ENCODE peak calls at places on chromosomes 11 and 22, in seven cellular contexts. J, V, G, I, Y, P and L are unnamed samples. For H3K4me1, the result is how much of the 10 kb centered on the place peaks cover.

GRCh38 chr11:80388133-80388532 is 947.3 kb upstream of the TENM4 start:
- DNase-seq in J (no peak), V (no peak), G (peak), I (no peak), Y (no peak), P (no peak), L (no peak)

GRCh38 chr11:118095967-118096367 is 9.2 kb upstream of the SMIM35 start:
- DNase-seq in J (no peak), V (no peak), G (no peak), I (no peak), Y (no peak), P (no peak), L (no peak)

GRCh38 chr11:91305402-91305801 is 919.2 kb upstream of the FAT3 start:
- DNase-seq in J (no peak), V (no peak), G (no peak), I (no peak), Y (no peak), P (no peak), L (no peak)

GRCh38 chr22:27866136-27867091 is 52.6 kb downstream of the PITPNB start:
- DNase-seq in J (peak), V (peak), G (no peak), I (peak), Y (no peak), P (no peak), L (no peak)

GRCh38 chr11:34792814-34793241 is 123.4 kb downstream of the APIP start:
- DNase-seq in J (no peak), V (peak), G (peak), I (no peak), Y (no peak), P (no peak), L (no peak)

GRCh38 chr11:23711981-23712380 is 784.9 kb upstream of the LUZP2 start:
- DNase-seq in J (no peak), V (no peak), G (no peak), I (no peak), Y (no peak), P (no peak), L (no peak)

GRCh38 chr11:30281476-30282288 is 41.2 kb upstream of the ARL14EP start:
- DNase-seq in J (no peak), V (no peak), G (no peak), I (no peak), Y (no peak), P (no peak), L (no peak)

GRCh38 chr22:50697667-50698506 is 25.3 kb downstream of the SHANK3 start:
- DNase-seq in J (no peak), V (no peak), G (no peak), I (no peak), Y (peak), P (no peak), L (peak)

GRCh38 chr11:88280673-88281316 is 56.7 kb downstream of the CTSC start:
- DNase-seq in J (no peak), V (peak), G (no peak), I (no peak), Y (no peak), P (no peak), L (no peak)

GRCh38 chr22:37442537-37442936 is 15.3 kb upstream of the ELFN2 start:
- DNase-seq in J (no peak), V (no peak), G (no peak), I (no peak), Y (no peak), P (no peak), L (no peak)

GRCh38 chr11:18046116-18046777 is at the start of gene TPH1:
- DNase-seq in J (peak), V (peak), G (no peak), I (peak), Y (peak), P (no peak), L (peak)

GRCh38 chr11:116986521-116987105 is 111.6 kb downstream of the SIK3 start:
- DNase-seq in J (no peak), V (peak), G (no peak), I (no peak), Y (no peak), P (no peak), L (no peak)

GRCh38 chr11:134164490-134165370 is 59.0 kb downstream of the NCAPD3 start:
- DNase-seq in J (no peak), V (no peak), G (no peak), I (no peak), Y (no peak), P (no peak), L (peak)

DNA sequence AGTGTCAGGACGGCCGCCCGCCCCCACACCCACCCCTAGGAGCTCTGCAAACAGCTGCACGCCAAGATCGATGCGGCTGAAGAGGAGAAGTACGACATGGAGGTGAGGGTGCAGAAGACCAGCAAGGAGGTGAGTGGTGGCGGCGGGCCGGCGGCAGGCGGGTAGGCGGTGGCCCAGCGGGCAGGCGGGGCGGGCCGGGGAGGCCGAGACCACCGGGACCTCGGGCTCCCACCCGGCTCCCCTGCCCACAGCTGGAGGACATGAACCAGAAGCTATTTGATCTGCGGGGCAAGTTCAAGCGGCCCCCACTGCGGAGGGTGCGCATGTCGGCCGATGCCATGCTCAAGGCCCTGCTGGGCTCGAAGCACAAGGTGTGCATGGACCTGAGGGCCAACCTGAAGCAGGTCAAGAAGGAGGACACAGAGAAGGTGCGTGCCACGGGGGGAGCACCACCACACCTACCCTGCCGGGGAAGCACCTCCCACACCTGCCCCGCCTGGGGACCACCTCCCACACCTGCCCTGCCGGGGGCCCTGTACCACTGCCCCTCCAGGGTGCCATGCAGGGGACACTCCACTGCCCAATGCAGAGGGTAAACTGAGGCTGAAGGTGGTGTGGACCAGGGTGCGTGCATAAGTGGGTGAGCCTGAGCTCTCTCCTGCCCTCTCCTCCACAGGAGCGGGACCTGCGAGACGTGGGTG is 2.1 kb downstream of the TNNI2 start:
- DNase-seq in J (no peak), V (no peak), G (no peak), I (no peak), Y (peak), P (no peak), L (no peak)
- H3K4me1 ChIP-seq in J (under half), V (half or more), G (under half), I (under half), Y (under half), P (under half), L (under half)

DNA sequence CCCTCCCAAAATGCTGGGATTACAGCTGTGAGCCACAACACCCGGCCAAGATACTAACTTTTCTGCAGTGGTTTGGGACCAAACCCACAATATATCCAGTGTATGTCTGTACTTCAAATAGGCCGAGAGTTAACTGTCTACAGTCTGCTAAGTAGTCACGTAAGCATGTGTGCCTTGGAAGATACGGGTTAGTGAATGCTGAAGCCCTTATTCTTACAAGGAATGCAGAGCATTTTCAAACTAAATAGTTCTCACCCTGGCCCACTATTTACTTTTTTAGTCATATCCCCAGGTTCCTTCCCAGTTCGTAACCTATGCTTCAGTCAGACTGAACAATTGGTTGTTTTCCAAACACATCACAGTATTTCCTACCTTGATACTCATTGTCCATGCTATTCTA is 176.0 kb downstream of the WNT11 start:
- DNase-seq in J (no peak), V (no peak), G (no peak), I (no peak), Y (no peak), P (no peak), L (no peak)
- H3K4me1 ChIP-seq in J (under half), V (under half), G (under half), I (under half), Y (under half), P (under half), L (under half)

DNA sequence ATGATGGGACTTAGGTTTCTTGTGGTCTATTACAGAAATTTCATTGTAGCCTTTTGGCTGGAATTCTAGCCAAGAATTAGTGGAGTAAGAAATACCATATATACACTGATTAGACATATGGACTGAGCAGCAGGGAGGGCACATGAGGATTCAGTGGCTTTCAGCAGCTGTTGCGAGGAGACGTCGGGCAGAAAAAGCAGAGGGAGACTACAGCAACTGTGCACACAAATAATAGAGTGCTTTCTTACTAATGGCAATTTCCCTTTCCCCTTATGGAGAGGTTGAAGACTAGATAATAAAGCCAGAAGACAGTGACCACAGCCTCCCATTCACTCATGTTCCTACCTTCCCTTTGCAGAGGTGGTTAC is 35.4 kb upstream of the CCDC34 start:
- DNase-seq in J (no peak), V (no peak), G (no peak), I (no peak), Y (no peak), P (no peak), L (no peak)
- H3K4me1 ChIP-seq in J (under half), V (half or more), G (under half), I (under half), Y (under half), P (under half), L (under half)

GRCh38 chr22:36343070-36343719 is 44.6 kb downstream of the MYH9 start:
- DNase-seq in J (no peak), V (no peak), G (no peak), I (no peak), Y (no peak), P (no peak), L (no peak)
- H3K4me1 ChIP-seq in J (half or more), V (half or more), G (under half), I (under half), Y (under half), P (half or more), L (under half)

GRCh38 chr11:65435981-65436411 is 13.4 kb downstream of the NEAT1 start:
- DNase-seq in J (no peak), V (no peak), G (peak), I (no peak), Y (peak), P (no peak), L (no peak)
- H3K4me1 ChIP-seq in J (half or more), V (half or more), G (under half), I (under half), Y (under half), P (under half), L (under half)